ENCODE peak calls at places on chromosomes 16 and 17, in ten cellular contexts. Z is testis, D is fibroblast of lung, U is ovary, R is foreskin fibroblast, A is esophagus muscularis mucosa, M is mucosa of descending colon, T is cardiac muscle cell, E is AG04449, G is GM12865. V is an unnamed sample.
A peak's percentile ranks its signal among the peaks of the same experiment; 100 is the strongest.

GRCh38 chr17:72507370-72507769 is 386.6 kb downstream of the SOX9 start:
- DNase-seq in D (no peak), R (no peak), A (no peak), E (no peak), G (no peak), M (no peak), T (no peak), Z (no peak), U (no peak), V (no peak)

GRCh38 chr16:893360-893759 is 77.4 kb downstream of the LMF1 start:
- DNase-seq in D (no peak), A (no peak), U (no peak), T (no peak), G (no peak), R (no peak), E (no peak), M (no peak), Z (no peak), V (no peak)

GRCh38 chr17:44121206-44121605 is 2.2 kb downstream of the HDAC5 start:
- DNase-seq in G (no peak), Z (no peak), E (no peak), R (no peak), U (no peak), T (no peak), D (no peak), M (no peak), A (no peak), V (no peak)

GRCh38 chr16:83733301-83733700 is 74.5 kb upstream of the HSBP1 start:
- DNase-seq in Z (no peak), M (no peak), E (no peak), G (peak; percentile 4), U (no peak), R (no peak), D (peak; percentile 86), T (peak; percentile 5), A (no peak), V (peak; percentile 12)

GRCh38 chr16:1158456-1159324 is 5.8 kb downstream of the CACNA1H start:
- DNase-seq in G (no peak), Z (no peak), A (no peak), M (peak; percentile 60), U (peak; percentile 95), D (peak; percentile 38), R (no peak), T (peak; percentile 35), E (no peak), V (no peak)

GRCh38 chr16:53816211-53816610 is 112.3 kb downstream of the FTO start:
- DNase-seq in R (peak; percentile 54), T (peak; percentile 63), Z (no peak), G (no peak), D (no peak), M (no peak), A (no peak), U (no peak), E (no peak), V (peak; percentile 47)

GRCh38 chr16:67563708-67564468 is 1.6 kb downstream of the CTCF start:
- DNase-seq in A (no peak), G (peak; percentile 59), Z (no peak), D (peak; percentile 70), E (no peak), U (no peak), T (peak; percentile 80), M (no peak), R (peak; percentile 74), V (peak; percentile 87)

GRCh38 chr17:29393451-29393850 is 3.3 kb downstream of the TAOK1 start:
- DNase-seq in M (no peak), Z (no peak), U (no peak), E (no peak), G (no peak), D (peak; percentile 54), A (no peak), R (no peak), T (peak; percentile 65), V (peak; percentile 64)

GRCh38 chr16:69199382-69199781 is 12.4 kb downstream of the SNTB2 start:
- DNase-seq in T (peak; percentile 88), D (peak; percentile 82), Z (no peak), R (peak; percentile 59), U (no peak), E (no peak), M (no peak), G (no peak), A (no peak), V (peak; percentile 83)

GRCh38 chr16:2450535-2450934 is 9.4 kb upstream of the TEDC2 start:
- DNase-seq in M (no peak), Z (peak; percentile 73), A (no peak), U (no peak), D (no peak), E (no peak), G (no peak), T (no peak), R (no peak), V (no peak)

GRCh38 chr17:43712397-43712796 is 46.2 kb downstream of the SOST start:
- DNase-seq in E (no peak), T (no peak), A (no peak), R (no peak), M (no peak), Z (no peak), D (no peak), G (no peak), U (no peak), V (no peak)

GRCh38 chr16:57651344-57652333 is 16.5 kb upstream of the ADGRG3 start:
- DNase-seq in D (no peak), G (peak; percentile 24), E (no peak), R (no peak), U (no peak), A (no peak), T (no peak), M (no peak), Z (no peak), V (no peak)

GRCh38 chr16:88810868-88811599 is 694 bp downstream of the APRT start:
- DNase-seq in Z (peak; percentile 87), D (peak; percentile 74), E (no peak), T (peak; percentile 88), U (peak; percentile 91), M (peak; percentile 88), G (peak; percentile 89), A (no peak), R (peak; percentile 82), V (peak; percentile 87)

GRCh38 chr17:15999974-16000827 is 577 bp downstream of the TTC19 start:
- DNase-seq in T (peak; percentile 44), E (no peak), Z (peak; percentile 37), D (peak; percentile 39), A (no peak), M (no peak), U (peak; percentile 73), R (peak; percentile 9), G (peak; percentile 57), V (peak; percentile 45)

GRCh38 chr16:79286646-79287423 is 313.7 kb downstream of the MAF start:
- DNase-seq in T (no peak), D (no peak), M (peak; percentile 64), U (peak; percentile 75), E (no peak), G (peak; percentile 64), R (no peak), Z (peak; percentile 26), A (no peak), V (no peak)

GRCh38 chr16:85528528-85529387 is 84.4 kb upstream of the GSE1 start:
- DNase-seq in G (peak; percentile 66), E (no peak), R (no peak), U (peak; percentile 44), Z (no peak), A (no peak), M (no peak), D (no peak), T (peak; percentile 25), V (no peak)

GRCh38 chr16:73057369-73058210 is 9.7 kb upstream of the ZFHX3 start:
- DNase-seq in D (peak; percentile 39), R (no peak), A (no peak), U (peak; percentile 66), E (no peak), G (peak; percentile 54), Z (peak; percentile 40), T (peak; percentile 58), M (peak; percentile 66), V (no peak)

GRCh38 chr17:65542067-65542466 is 19.4 kb downstream of the AXIN2 start:
- DNase-seq in A (no peak), Z (no peak), T (no peak), E (no peak), G (no peak), D (no peak), R (no peak), M (no peak), U (no peak), V (no peak)

GRCh38 chr16:7231762-7232161 is 100.9 kb upstream of the RBFOX1 start:
- DNase-seq in G (no peak), T (no peak), E (no peak), R (no peak), Z (no peak), U (no peak), A (no peak), M (no peak), D (no peak), V (no peak)

DNA sequence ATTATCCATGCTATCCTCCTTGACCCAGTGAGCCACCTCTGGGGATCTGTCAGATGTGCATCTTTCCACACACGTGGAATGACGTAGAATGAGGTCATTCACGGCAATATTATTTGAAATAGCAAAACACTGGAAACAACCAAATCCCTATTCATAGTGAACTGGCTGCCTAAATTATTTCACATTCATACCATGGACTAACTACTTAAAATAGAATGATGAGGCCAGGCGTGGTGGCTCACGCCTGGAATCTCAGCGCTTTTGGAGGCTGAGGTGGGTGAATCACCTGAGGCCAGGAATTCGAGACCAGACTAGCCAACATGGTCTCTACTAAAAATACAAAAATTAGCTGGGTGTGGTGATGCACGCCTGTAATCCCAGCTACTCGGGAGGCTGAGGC is 75.5 kb downstream of the RAP1GAP2 start:
- DNase-seq in G (no peak), E (no peak), U (no peak), Z (no peak), D (no peak), R (no peak), M (no peak), A (no peak), T (no peak), V (no peak)
- H3K4me3 ChIP-seq in G (no peak overlapping the region), E (no peak overlapping the region), U (no peak overlapping the region), Z (no peak overlapping the region), D (no peak overlapping the region), R (no peak overlapping the region), M (no peak overlapping the region), A (no peak overlapping the region), T (no peak overlapping the region), V (no peak overlapping the region)

GRCh38 chr17:951388-952132 is 28.0 kb downstream of the NXN start:
- DNase-seq in Z (no peak), G (no peak), E (no peak), D (peak; percentile 93), M (peak; percentile 28), T (peak; percentile 76), U (no peak), R (peak; percentile 82), A (no peak), V (peak; percentile 86)
- TF ChIP-seq CTCF in Z (no peak), G (no peak), E (no peak), D (no peak), M (no peak), T (no peak), U (no peak), R (no peak), A (no peak), V (no peak)

GRCh38 chr16:30942421-30942796 is 6.5 kb upstream of the ORAI3 start:
- DNase-seq in E (no peak), M (no peak), T (no peak), A (no peak), U (no peak), R (no peak), Z (no peak), G (no peak), D (no peak), V (no peak)
- H3K4me3 ChIP-seq in E (no peak overlapping the region), M (no peak overlapping the region), T (no peak overlapping the region), A (no peak overlapping the region), U (no peak overlapping the region), R (no peak overlapping the region), Z (no peak overlapping the region), G (no peak overlapping the region), D (no peak overlapping the region), V (no peak overlapping the region)

GRCh38 chr17:58591455-58591854 is 77.0 kb upstream of the MTMR4 start:
- DNase-seq in E (no peak), D (no peak), U (no peak), M (no peak), G (no peak), R (no peak), A (no peak), Z (no peak), T (no peak), V (peak; percentile 18)
- TF ChIP-seq CTCF in E (no peak), D (no peak), U (no peak), M (no peak), G (no peak), R (no peak), A (no peak), Z (no peak), T (no peak), V (no peak)